ENCODE peak calls at places on chromosomes 1 and 21, in six cellular contexts. One of them, this sample, is unnamed. For H3K4me1, the result is how much of the 10 kb centered on the place peaks cover.

GRCh38 chr1:115827452-115827851 is 13.5 kb downstream of the NHLH2 start:
- DNase-seq in esophagus muscularis mucosa: no peak
- DNase-seq in tibial nerve: no peak
- DNase-seq in testis: no peak
- DNase-seq in thyroid gland: no peak
- DNase-seq in suprapubic skin: no peak
- DNase-seq in this sample: no peak

GRCh38 chr1:192109576-192109975 is 48.7 kb upstream of the RGS18 start:
- DNase-seq in thyroid gland: no peak
- DNase-seq in suprapubic skin: no peak
- DNase-seq in testis: no peak
- DNase-seq in tibial nerve: no peak
- DNase-seq in esophagus muscularis mucosa: no peak
- DNase-seq in this sample: no peak

GRCh38 chr1:48250572-48250971 is 28.1 kb downstream of the SLC5A9 start:
- DNase-seq in tibial nerve: no peak
- DNase-seq in suprapubic skin: no peak
- DNase-seq in thyroid gland: no peak
- DNase-seq in testis: no peak
- DNase-seq in esophagus muscularis mucosa: no peak
- DNase-seq in this sample: no peak

GRCh38 chr21:37073417-37074194 is 552 bp downstream of the TTC3 start:
- DNase-seq in esophagus muscularis mucosa: no peak
- DNase-seq in tibial nerve: no peak
- DNase-seq in thyroid gland: peak
- DNase-seq in suprapubic skin: peak
- DNase-seq in testis: peak
- DNase-seq in this sample: peak

GRCh38 chr1:198771562-198772153 is 132.8 kb downstream of the PTPRC start:
- DNase-seq in suprapubic skin: no peak
- DNase-seq in esophagus muscularis mucosa: no peak
- DNase-seq in tibial nerve: no peak
- DNase-seq in testis: no peak
- DNase-seq in thyroid gland: no peak
- DNase-seq in this sample: no peak

GRCh38 chr1:93813076-93813475 is 65.9 kb downstream of the DNTTIP2 start:
- DNase-seq in testis: no peak
- DNase-seq in esophagus muscularis mucosa: no peak
- DNase-seq in tibial nerve: no peak
- DNase-seq in thyroid gland: no peak
- DNase-seq in suprapubic skin: no peak
- DNase-seq in this sample: no peak

GRCh38 chr1:165124772-165125171 is 231.7 kb downstream of the LMX1A start:
- DNase-seq in thyroid gland: no peak
- DNase-seq in suprapubic skin: no peak
- DNase-seq in tibial nerve: no peak
- DNase-seq in esophagus muscularis mucosa: no peak
- DNase-seq in testis: no peak
- DNase-seq in this sample: no peak

GRCh38 chr1:64597151-64597550 is 127.2 kb downstream of the CACHD1 start:
- DNase-seq in esophagus muscularis mucosa: no peak
- DNase-seq in suprapubic skin: no peak
- DNase-seq in thyroid gland: no peak
- DNase-seq in tibial nerve: no peak
- DNase-seq in testis: no peak
- DNase-seq in this sample: no peak

GRCh38 chr1:68051475-68051874 is 1.0 kb upstream of the DIRAS3 start:
- DNase-seq in tibial nerve: no peak
- DNase-seq in esophagus muscularis mucosa: no peak
- DNase-seq in testis: peak
- DNase-seq in thyroid gland: peak
- DNase-seq in suprapubic skin: no peak
- DNase-seq in this sample: no peak

GRCh38 chr1:162294015-162294414 is 82.6 kb downstream of the SPATA46 start:
- DNase-seq in thyroid gland: no peak
- DNase-seq in tibial nerve: no peak
- DNase-seq in suprapubic skin: no peak
- DNase-seq in esophagus muscularis mucosa: no peak
- DNase-seq in testis: no peak
- DNase-seq in this sample: no peak

GRCh38 chr1:214022229-214022791 is 34.5 kb downstream of the PROX1 start:
- DNase-seq in thyroid gland: no peak
- DNase-seq in testis: no peak
- DNase-seq in esophagus muscularis mucosa: no peak
- DNase-seq in suprapubic skin: no peak
- DNase-seq in tibial nerve: no peak
- DNase-seq in this sample: no peak

GRCh38 chr1:59139396-59139795 is 157.5 kb upstream of the FGGY start:
- DNase-seq in suprapubic skin: no peak
- DNase-seq in thyroid gland: no peak
- DNase-seq in testis: no peak
- DNase-seq in tibial nerve: no peak
- DNase-seq in esophagus muscularis mucosa: peak
- DNase-seq in this sample: no peak

GRCh38 chr21:37682908-37683307 is 233.3 kb downstream of the KCNJ6 start:
- DNase-seq in tibial nerve: no peak
- DNase-seq in testis: no peak
- DNase-seq in esophagus muscularis mucosa: no peak
- DNase-seq in suprapubic skin: no peak
- DNase-seq in thyroid gland: no peak
- DNase-seq in this sample: no peak

GRCh38 chr1:1624443-1625403 is 7.2 kb upstream of the MMP23B start:
- DNase-seq in esophagus muscularis mucosa: no peak
- DNase-seq in testis: no peak
- DNase-seq in suprapubic skin: peak
- DNase-seq in tibial nerve: no peak
- DNase-seq in thyroid gland: no peak
- DNase-seq in this sample: no peak

GRCh38 chr1:162676087-162676486 is 43.8 kb downstream of the DDR2 start:
- DNase-seq in thyroid gland: no peak
- DNase-seq in suprapubic skin: no peak
- DNase-seq in testis: peak
- DNase-seq in tibial nerve: no peak
- DNase-seq in esophagus muscularis mucosa: no peak
- DNase-seq in this sample: no peak

GRCh38 chr1:110556471-110556807 is 37.5 kb upstream of the KCNA10 start:
- DNase-seq in esophagus muscularis mucosa: no peak
- DNase-seq in tibial nerve: peak
- DNase-seq in testis: peak
- DNase-seq in suprapubic skin: no peak
- DNase-seq in thyroid gland: no peak
- DNase-seq in this sample: no peak

GRCh38 chr1:231720652-231721325 is 94.2 kb downstream of the DISC1 start:
- DNase-seq in suprapubic skin: no peak
- DNase-seq in testis: no peak
- DNase-seq in thyroid gland: no peak
- DNase-seq in esophagus muscularis mucosa: peak
- DNase-seq in tibial nerve: no peak
- DNase-seq in this sample: no peak

GRCh38 chr1:200512191-200512590 is 102.4 kb upstream of the ZNF281 start:
- DNase-seq in tibial nerve: no peak
- DNase-seq in esophagus muscularis mucosa: no peak
- DNase-seq in thyroid gland: no peak
- DNase-seq in testis: no peak
- DNase-seq in suprapubic skin: no peak
- DNase-seq in this sample: no peak

GRCh38 chr1:248807067-248807737 is 18.5 kb downstream of the SH3BP5L start:
- DNase-seq in tibial nerve: no peak
- DNase-seq in testis: peak
- DNase-seq in thyroid gland: peak
- DNase-seq in esophagus muscularis mucosa: no peak
- DNase-seq in suprapubic skin: peak
- DNase-seq in this sample: peak

GRCh38 chr1:19485362-19486187 is at the start of gene CAPZB:
- DNase-seq in testis: peak
- DNase-seq in esophagus muscularis mucosa: peak
- DNase-seq in suprapubic skin: peak
- DNase-seq in thyroid gland: peak
- DNase-seq in tibial nerve: peak
- DNase-seq in this sample: peak

GRCh38 chr1:19484793-19485361 is 462 bp downstream of the CAPZB start:
- DNase-seq in testis: no peak
- DNase-seq in esophagus muscularis mucosa: no peak
- DNase-seq in tibial nerve: no peak
- DNase-seq in suprapubic skin: no peak
- DNase-seq in thyroid gland: no peak
- DNase-seq in this sample: no peak

GRCh38 chr1:19484338-19484792 is 974 bp downstream of the CAPZB start:
- DNase-seq in testis: no peak
- DNase-seq in tibial nerve: no peak
- DNase-seq in suprapubic skin: no peak
- DNase-seq in esophagus muscularis mucosa: no peak
- DNase-seq in thyroid gland: no peak
- DNase-seq in this sample: no peak

GRCh38 chr1:19483691-19484090 is 1.6 kb downstream of the CAPZB start:
- DNase-seq in esophagus muscularis mucosa: no peak
- DNase-seq in thyroid gland: no peak
- DNase-seq in suprapubic skin: no peak
- DNase-seq in testis: no peak
- DNase-seq in tibial nerve: no peak
- DNase-seq in this sample: no peak

DNA sequence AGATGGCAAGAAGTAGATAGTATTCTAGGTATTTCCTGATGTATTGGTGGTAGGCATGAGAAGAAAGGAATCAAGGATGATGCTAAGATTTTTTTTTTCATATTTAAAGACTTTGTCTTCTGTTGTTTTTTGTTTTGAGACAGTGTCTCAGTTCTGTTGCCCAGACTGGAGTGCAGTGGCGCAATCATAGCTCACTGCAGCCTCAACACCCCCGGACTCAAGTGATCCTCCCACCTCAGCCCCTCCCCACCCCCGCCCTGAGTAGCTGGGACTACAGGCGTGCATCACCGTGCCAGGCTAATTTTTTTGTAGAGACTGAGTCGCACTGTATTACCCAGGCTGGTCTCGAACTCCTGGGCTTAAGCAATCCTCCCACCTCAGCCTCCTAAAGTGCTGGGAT is 2.8 kb upstream of the CAPZB start:
- DNase-seq in tibial nerve: no peak
- DNase-seq in testis: no peak
- DNase-seq in thyroid gland: no peak
- DNase-seq in suprapubic skin: no peak
- DNase-seq in esophagus muscularis mucosa: no peak
- DNase-seq in this sample: no peak
- H3K4me1 ChIP-seq in tibial nerve: under half
- H3K4me1 ChIP-seq in testis: under half
- H3K4me1 ChIP-seq in thyroid gland: under half
- H3K4me1 ChIP-seq in suprapubic skin: under half
- H3K4me1 ChIP-seq in esophagus muscularis mucosa: under half
- H3K4me1 ChIP-seq in this sample: under half

DNA sequence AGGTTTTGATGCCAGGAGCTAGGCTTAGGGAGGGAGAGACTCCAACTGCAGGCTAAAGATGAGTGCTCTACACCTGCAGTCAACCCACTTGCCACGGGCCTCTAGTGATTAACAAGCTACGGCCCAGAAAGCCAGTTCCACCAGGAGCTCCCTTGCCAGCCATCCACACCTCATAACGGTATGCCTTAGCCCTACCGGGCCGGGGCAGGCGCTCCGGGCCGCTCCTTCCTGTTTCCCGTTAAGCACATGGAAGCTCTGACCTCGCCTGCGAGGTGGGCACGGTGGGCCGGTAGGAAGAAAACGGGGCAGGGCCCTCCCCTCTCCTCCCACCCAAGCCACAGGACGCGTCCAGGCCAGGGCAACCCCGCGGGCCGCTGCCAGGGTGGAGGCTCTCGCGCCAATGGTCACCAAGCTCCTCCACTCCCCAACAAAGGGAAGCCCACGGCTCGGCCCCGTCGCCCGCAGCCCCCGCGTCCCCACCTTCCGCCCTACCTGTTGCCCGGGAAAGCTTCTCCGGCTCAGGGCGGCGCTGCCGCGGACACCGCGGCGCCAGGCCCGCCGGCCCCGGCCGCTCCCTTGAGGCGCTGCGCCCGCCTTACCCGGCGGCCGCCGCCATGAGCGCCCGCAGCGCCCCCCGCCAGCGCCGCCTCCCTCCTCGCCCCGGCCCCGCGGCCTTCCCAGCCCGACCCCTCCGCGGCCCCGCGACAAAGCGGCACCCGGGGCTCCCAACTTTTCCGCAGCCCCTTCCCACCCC is 632 bp downstream of the CERS2 start:
- DNase-seq in esophagus muscularis mucosa: no peak
- DNase-seq in suprapubic skin: no peak
- DNase-seq in thyroid gland: peak
- DNase-seq in tibial nerve: no peak
- DNase-seq in testis: peak
- DNase-seq in this sample: peak
- TF ChIP-seq POLR2A in esophagus muscularis mucosa: no peak
- TF ChIP-seq POLR2A in suprapubic skin: no peak
- TF ChIP-seq POLR2A in thyroid gland: no peak
- TF ChIP-seq POLR2A in tibial nerve: no peak
- TF ChIP-seq POLR2A in testis: no peak
- TF ChIP-seq POLR2A in this sample: no peak

DNA sequence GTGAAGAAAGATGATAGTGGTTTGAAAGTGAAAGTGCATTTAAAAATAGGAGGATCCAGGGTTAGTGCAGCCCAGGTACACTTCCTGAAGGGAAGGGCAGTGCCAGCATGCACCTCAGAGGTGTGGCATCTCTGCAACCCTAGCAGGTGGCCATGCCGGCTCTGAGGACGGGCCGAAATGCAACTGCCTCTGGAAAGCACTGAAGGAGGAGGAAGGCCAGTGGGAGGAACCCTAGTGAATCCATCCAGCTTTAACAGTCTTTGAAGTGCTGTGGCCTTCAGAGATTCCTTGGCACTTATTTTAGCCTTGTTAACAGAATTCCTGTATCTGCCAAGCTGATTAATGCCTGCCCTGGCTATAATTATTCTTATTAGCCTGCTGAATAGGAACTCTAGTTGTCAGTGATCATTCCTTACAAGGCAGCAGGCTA is 5.5 kb downstream of the PTGFRN start:
- DNase-seq in esophagus muscularis mucosa: no peak
- DNase-seq in thyroid gland: peak
- DNase-seq in tibial nerve: no peak
- DNase-seq in suprapubic skin: no peak
- DNase-seq in testis: peak
- DNase-seq in this sample: peak
- H3K4me1 ChIP-seq in esophagus muscularis mucosa: half or more
- H3K4me1 ChIP-seq in thyroid gland: under half
- H3K4me1 ChIP-seq in tibial nerve: under half
- H3K4me1 ChIP-seq in suprapubic skin: half or more
- H3K4me1 ChIP-seq in testis: under half
- H3K4me1 ChIP-seq in this sample: under half

GRCh38 chr1:61081135-61081636 is 1.2 kb upstream of the NFIA start:
- DNase-seq in esophagus muscularis mucosa: no peak
- DNase-seq in tibial nerve: no peak
- DNase-seq in suprapubic skin: no peak
- DNase-seq in testis: no peak
- DNase-seq in thyroid gland: no peak
- DNase-seq in this sample: no peak

GRCh38 chr1:61083014-61083798 is 845 bp downstream of the NFIA start:
- DNase-seq in esophagus muscularis mucosa: no peak
- DNase-seq in tibial nerve: no peak
- DNase-seq in suprapubic skin: no peak
- DNase-seq in testis: peak
- DNase-seq in thyroid gland: peak
- DNase-seq in this sample: peak

GRCh38 chr1:61081637-61082335 is 575 bp upstream of the NFIA start:
- DNase-seq in suprapubic skin: no peak
- DNase-seq in tibial nerve: no peak
- DNase-seq in esophagus muscularis mucosa: no peak
- DNase-seq in testis: peak
- DNase-seq in thyroid gland: peak
- DNase-seq in this sample: peak

GRCh38 chr1:61083799-61084385 is 1.5 kb downstream of the NFIA start:
- DNase-seq in testis: peak
- DNase-seq in suprapubic skin: no peak
- DNase-seq in tibial nerve: no peak
- DNase-seq in thyroid gland: no peak
- DNase-seq in esophagus muscularis mucosa: no peak
- DNase-seq in this sample: no peak

GRCh38 chr1:61082336-61083013 is at the start of gene NFIA:
- DNase-seq in thyroid gland: peak
- DNase-seq in testis: peak
- DNase-seq in tibial nerve: peak
- DNase-seq in esophagus muscularis mucosa: no peak
- DNase-seq in suprapubic skin: no peak
- DNase-seq in this sample: peak
- TF ChIP-seq POLR2A in thyroid gland: peak
- TF ChIP-seq POLR2A in testis: no peak
- TF ChIP-seq POLR2A in tibial nerve: no peak
- TF ChIP-seq POLR2A in esophagus muscularis mucosa: peak
- TF ChIP-seq POLR2A in suprapubic skin: no peak
- TF ChIP-seq POLR2A in this sample: no peak